ENCODE peak calls at places on chromosomes 16 and 17, in four cellular contexts. One of them, this sample, is unnamed.

GRCh38 chr16:68397710-68398171 is 50.6 kb downstream of the SMPD3 start:
- DNase-seq in CD8-positive, alpha-beta memory T cell: no peak
- DNase-seq in testis: peak; percentile 62
- DNase-seq in thoracic aorta: no peak
- DNase-seq in this sample: no peak

GRCh38 chr17:72117748-72118587 is 2.9 kb upstream of the SOX9 start:
- DNase-seq in CD8-positive, alpha-beta memory T cell: no peak
- DNase-seq in testis: peak; percentile 44
- DNase-seq in thoracic aorta: no peak
- DNase-seq in this sample: peak; percentile 26

GRCh38 chr17:7219812-7220592 is at the start of the genes ACADVL and DLG4:
- DNase-seq in CD8-positive, alpha-beta memory T cell: peak; percentile 71
- DNase-seq in testis: peak; percentile 91
- DNase-seq in thoracic aorta: peak; percentile 89
- DNase-seq in this sample: peak; percentile 92

GRCh38 chr17:45425125-45425983 is 7.3 kb downstream of the ARHGAP27 start:
- DNase-seq in CD8-positive, alpha-beta memory T cell: no peak
- DNase-seq in testis: peak; percentile 30
- DNase-seq in thoracic aorta: no peak
- DNase-seq in this sample: peak; percentile 95

GRCh38 chr16:55444754-55445485 is 34.1 kb upstream of the MMP2 start:
- DNase-seq in CD8-positive, alpha-beta memory T cell: no peak
- DNase-seq in testis: peak; percentile 28
- DNase-seq in thoracic aorta: no peak
- DNase-seq in this sample: no peak

GRCh38 chr17:13346996-13347762 is 254.6 kb downstream of the HS3ST3A1 start:
- DNase-seq in CD8-positive, alpha-beta memory T cell: no peak
- DNase-seq in testis: no peak
- DNase-seq in thoracic aorta: no peak
- DNase-seq in this sample: no peak

GRCh38 chr16:49344401-49344800 is 29.2 kb upstream of the C16orf78 start:
- DNase-seq in CD8-positive, alpha-beta memory T cell: no peak
- DNase-seq in testis: no peak
- DNase-seq in thoracic aorta: no peak
- DNase-seq in this sample: no peak

GRCh38 chr17:79410681-79411080 is 200.2 kb downstream of the RBFOX3 start:
- DNase-seq in CD8-positive, alpha-beta memory T cell: no peak
- DNase-seq in testis: no peak
- DNase-seq in thoracic aorta: no peak
- DNase-seq in this sample: no peak

GRCh38 chr17:47072881-47073280 is 93.8 kb upstream of the RPRML start:
- DNase-seq in CD8-positive, alpha-beta memory T cell: no peak
- DNase-seq in testis: no peak
- DNase-seq in thoracic aorta: no peak
- DNase-seq in this sample: no peak

GRCh38 chr17:57580055-57580739 is 164.9 kb downstream of the CCDC182 start:
- DNase-seq in CD8-positive, alpha-beta memory T cell: no peak
- DNase-seq in testis: no peak
- DNase-seq in thoracic aorta: no peak
- DNase-seq in this sample: no peak

GRCh38 chr16:57764341-57765159 is 29.0 kb downstream of the KATNB1 start:
- DNase-seq in CD8-positive, alpha-beta memory T cell: no peak
- DNase-seq in testis: peak; percentile 46
- DNase-seq in thoracic aorta: no peak
- DNase-seq in this sample: no peak

GRCh38 chr17:49005140-49005539 is 8.0 kb downstream of the IGF2BP1 start:
- DNase-seq in CD8-positive, alpha-beta memory T cell: no peak
- DNase-seq in testis: no peak
- DNase-seq in thoracic aorta: no peak
- DNase-seq in this sample: no peak

GRCh38 chr17:15039366-15039765 is 225.8 kb downstream of the PMP22 start:
- DNase-seq in CD8-positive, alpha-beta memory T cell: no peak
- DNase-seq in testis: no peak
- DNase-seq in thoracic aorta: no peak
- DNase-seq in this sample: no peak

GRCh38 chr17:8332688-8333087 is 7.0 kb upstream of the ODF4 start:
- DNase-seq in CD8-positive, alpha-beta memory T cell: no peak
- DNase-seq in testis: no peak
- DNase-seq in thoracic aorta: no peak
- DNase-seq in this sample: no peak

GRCh38 chr16:87587636-87588035 is 14.7 kb upstream of the JPH3 start:
- DNase-seq in CD8-positive, alpha-beta memory T cell: no peak
- DNase-seq in testis: no peak
- DNase-seq in thoracic aorta: no peak
- DNase-seq in this sample: no peak

DNA sequence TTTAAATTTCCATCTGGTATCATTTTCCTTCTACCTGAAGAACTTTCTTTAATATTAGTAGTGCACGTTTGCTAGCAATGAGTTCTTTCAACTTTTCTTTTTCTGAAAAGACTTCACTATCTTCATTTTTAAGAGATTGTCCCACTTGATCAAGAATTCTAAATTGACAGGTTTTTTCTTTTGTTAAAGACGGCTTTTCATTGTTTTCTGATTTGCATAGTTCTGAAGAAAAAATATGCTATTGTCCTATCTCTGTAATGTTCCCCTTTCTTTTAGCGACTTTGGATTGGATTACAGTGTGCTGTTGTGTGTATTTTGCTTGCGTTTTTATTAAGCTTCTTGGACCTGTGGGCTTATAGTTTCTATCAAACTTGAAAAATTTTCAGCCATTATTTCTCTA is 126.3 kb upstream of the NACA2 start:
- DNase-seq in CD8-positive, alpha-beta memory T cell: no peak
- DNase-seq in testis: no peak
- DNase-seq in thoracic aorta: no peak
- DNase-seq in this sample: no peak
- H3K9me3 ChIP-seq in CD8-positive, alpha-beta memory T cell: peaks cover 10% of the 10 kb centered on the region
- H3K9me3 ChIP-seq in testis: no peaks in the 10 kb centered on the region
- H3K9me3 ChIP-seq in thoracic aorta: no peaks in the 10 kb centered on the region
- H3K9me3 ChIP-seq in this sample: no peaks in the 10 kb centered on the region

GRCh38 chr16:909281-910000 is 61.3 kb downstream of the LMF1 start:
- DNase-seq in CD8-positive, alpha-beta memory T cell: no peak
- DNase-seq in testis: no peak
- DNase-seq in thoracic aorta: no peak
- DNase-seq in this sample: no peak

GRCh38 chr16:910181-910580 is 60.6 kb downstream of the LMF1 start:
- DNase-seq in CD8-positive, alpha-beta memory T cell: no peak
- DNase-seq in testis: no peak
- DNase-seq in thoracic aorta: no peak
- DNase-seq in this sample: no peak

GRCh38 chr16:907819-908218 is 63.0 kb downstream of the LMF1 start:
- DNase-seq in CD8-positive, alpha-beta memory T cell: no peak
- DNase-seq in testis: no peak
- DNase-seq in thoracic aorta: no peak
- DNase-seq in this sample: no peak

GRCh38 chr16:907361-907760 is 63.4 kb downstream of the LMF1 start:
- DNase-seq in CD8-positive, alpha-beta memory T cell: no peak
- DNase-seq in testis: no peak
- DNase-seq in thoracic aorta: no peak
- DNase-seq in this sample: no peak

DNA sequence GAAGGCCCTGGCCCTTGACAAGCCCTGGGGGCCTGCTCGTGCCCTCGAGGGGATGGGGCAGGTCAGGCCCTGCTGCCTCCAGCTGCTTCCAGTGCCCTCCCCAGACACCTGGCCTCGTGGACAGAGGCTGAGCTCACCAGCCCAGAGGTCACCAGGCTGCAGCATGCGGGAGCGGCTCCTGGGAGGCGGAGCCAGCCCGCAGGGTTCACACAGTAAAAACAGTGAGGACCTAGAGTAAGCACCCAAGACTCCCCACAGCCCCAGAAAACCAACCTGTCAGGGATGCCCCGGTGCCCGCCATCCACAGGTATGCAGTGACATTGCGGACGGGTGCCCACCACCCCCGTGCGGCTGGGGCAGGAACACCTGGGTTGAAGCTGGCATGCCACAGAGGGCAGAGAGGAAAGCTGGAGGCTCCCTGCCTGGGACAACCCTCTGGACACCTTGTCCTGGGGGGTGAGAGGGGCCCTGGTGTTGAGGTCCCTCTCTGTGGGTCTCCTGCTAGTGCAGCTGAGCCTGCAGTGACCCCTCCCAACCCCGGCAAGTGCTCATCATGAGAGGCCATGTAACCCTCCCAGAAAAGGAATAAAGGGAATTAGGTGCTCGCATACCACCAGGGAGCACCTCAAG is 62.1 kb downstream of the LMF1 start:
- DNase-seq in CD8-positive, alpha-beta memory T cell: no peak
- DNase-seq in testis: no peak
- DNase-seq in thoracic aorta: no peak
- DNase-seq in this sample: no peak
- H3K9me3 ChIP-seq in CD8-positive, alpha-beta memory T cell: no peaks in the 10 kb centered on the region
- H3K9me3 ChIP-seq in testis: no peaks in the 10 kb centered on the region
- H3K9me3 ChIP-seq in thoracic aorta: peaks cover 4% of the 10 kb centered on the region
- H3K9me3 ChIP-seq in this sample: no peaks in the 10 kb centered on the region

DNA sequence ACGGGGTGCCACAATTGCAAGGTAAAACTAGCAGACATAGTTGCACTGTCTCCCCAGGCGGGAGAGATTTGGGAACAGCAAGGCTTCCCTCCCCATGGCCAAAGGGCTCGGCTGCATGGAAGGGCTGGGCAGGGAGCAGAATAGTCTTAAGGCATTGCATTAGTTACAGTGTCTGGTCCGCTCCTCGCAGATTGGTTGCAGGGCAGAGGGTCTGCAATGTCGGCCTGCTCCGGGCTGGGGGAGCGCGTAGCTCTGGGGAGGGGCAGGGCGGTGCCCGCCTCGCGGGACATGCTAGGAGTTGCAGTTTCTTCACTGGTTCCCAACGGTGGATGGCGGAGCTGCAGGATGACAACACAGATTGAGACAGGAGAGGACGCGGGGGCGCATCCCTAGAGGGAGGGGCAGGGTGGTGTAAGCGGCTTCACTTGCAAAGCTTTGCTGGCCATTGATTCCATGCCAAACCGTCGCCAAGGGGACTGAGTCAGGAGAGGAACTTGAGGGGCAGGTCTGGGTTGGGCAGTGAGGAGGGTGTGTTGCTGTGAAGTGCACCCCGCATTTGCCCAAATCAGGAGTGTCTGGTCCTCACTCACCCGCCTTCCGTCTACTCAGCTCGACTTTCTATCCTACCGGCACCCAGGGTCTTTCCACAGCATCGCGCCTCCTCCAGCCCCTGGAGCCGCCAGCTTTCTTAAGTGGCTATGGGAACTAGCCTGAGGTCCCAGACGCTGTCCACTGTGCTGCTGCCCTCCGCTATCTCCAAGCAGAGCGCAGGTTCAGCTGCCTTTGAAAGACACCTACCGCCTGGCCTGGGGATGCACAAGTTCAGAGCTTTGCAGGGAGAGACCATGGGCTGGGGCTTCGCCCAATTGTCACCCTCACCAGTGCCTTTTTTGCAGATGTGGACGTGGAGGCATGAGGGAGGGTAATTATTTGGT is 1748.9 kb downstream of the TP53TG3F start:
- DNase-seq in CD8-positive, alpha-beta memory T cell: no peak
- DNase-seq in testis: no peak
- DNase-seq in thoracic aorta: no peak
- DNase-seq in this sample: no peak
- H3K9me3 ChIP-seq in CD8-positive, alpha-beta memory T cell: no peaks in the 10 kb centered on the region
- H3K9me3 ChIP-seq in testis: no peaks in the 10 kb centered on the region
- H3K9me3 ChIP-seq in thoracic aorta: no peaks in the 10 kb centered on the region
- H3K9me3 ChIP-seq in this sample: no peaks in the 10 kb centered on the region

GRCh38 chr16:59369523-59369922 is 635.4 kb upstream of the GOT2 start:
- DNase-seq in CD8-positive, alpha-beta memory T cell: no peak
- DNase-seq in testis: no peak
- DNase-seq in thoracic aorta: no peak
- DNase-seq in this sample: no peak

GRCh38 chr16:59373632-59374031 is 639.5 kb upstream of the GOT2 start:
- DNase-seq in CD8-positive, alpha-beta memory T cell: no peak
- DNase-seq in testis: no peak
- DNase-seq in thoracic aorta: no peak
- DNase-seq in this sample: no peak

GRCh38 chr16:59370717-59371116 is 636.6 kb upstream of the GOT2 start:
- DNase-seq in CD8-positive, alpha-beta memory T cell: no peak
- DNase-seq in testis: no peak
- DNase-seq in thoracic aorta: no peak
- DNase-seq in this sample: no peak

GRCh38 chr16:59368586-59368985 is 634.5 kb upstream of the GOT2 start:
- DNase-seq in CD8-positive, alpha-beta memory T cell: no peak
- DNase-seq in testis: no peak
- DNase-seq in thoracic aorta: no peak
- DNase-seq in this sample: no peak
- H3K9me3 ChIP-seq in CD8-positive, alpha-beta memory T cell: no peaks in the 10 kb centered on the region
- H3K9me3 ChIP-seq in testis: no peaks in the 10 kb centered on the region
- H3K9me3 ChIP-seq in thoracic aorta: no peaks in the 10 kb centered on the region
- H3K9me3 ChIP-seq in this sample: no peaks in the 10 kb centered on the region

DNA sequence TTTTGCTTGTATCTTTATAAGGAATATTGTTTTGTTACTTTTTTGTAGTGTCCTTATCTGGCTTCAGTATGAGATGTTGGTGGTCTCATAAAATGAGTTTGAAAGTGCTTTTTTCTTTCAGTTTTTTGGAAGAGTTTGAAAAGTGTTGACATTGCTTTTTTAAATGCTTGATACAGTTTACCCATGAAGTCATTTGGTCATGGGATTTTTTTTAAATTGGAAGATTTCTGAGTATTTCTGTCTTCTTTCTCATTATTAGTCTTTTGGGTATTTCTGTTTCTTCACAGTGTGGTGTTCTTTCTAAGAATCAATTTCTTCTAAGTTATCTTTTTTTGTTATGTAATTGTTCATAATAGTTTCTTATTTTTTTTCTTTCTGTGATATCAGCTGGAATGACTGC is 15.1 kb downstream of the ZNF267 start:
- DNase-seq in CD8-positive, alpha-beta memory T cell: no peak
- DNase-seq in testis: no peak
- DNase-seq in thoracic aorta: no peak
- DNase-seq in this sample: no peak
- H3K9me3 ChIP-seq in CD8-positive, alpha-beta memory T cell: no peaks in the 10 kb centered on the region
- H3K9me3 ChIP-seq in testis: no peaks in the 10 kb centered on the region
- H3K9me3 ChIP-seq in thoracic aorta: no peaks in the 10 kb centered on the region
- H3K9me3 ChIP-seq in this sample: no peaks in the 10 kb centered on the region

DNA sequence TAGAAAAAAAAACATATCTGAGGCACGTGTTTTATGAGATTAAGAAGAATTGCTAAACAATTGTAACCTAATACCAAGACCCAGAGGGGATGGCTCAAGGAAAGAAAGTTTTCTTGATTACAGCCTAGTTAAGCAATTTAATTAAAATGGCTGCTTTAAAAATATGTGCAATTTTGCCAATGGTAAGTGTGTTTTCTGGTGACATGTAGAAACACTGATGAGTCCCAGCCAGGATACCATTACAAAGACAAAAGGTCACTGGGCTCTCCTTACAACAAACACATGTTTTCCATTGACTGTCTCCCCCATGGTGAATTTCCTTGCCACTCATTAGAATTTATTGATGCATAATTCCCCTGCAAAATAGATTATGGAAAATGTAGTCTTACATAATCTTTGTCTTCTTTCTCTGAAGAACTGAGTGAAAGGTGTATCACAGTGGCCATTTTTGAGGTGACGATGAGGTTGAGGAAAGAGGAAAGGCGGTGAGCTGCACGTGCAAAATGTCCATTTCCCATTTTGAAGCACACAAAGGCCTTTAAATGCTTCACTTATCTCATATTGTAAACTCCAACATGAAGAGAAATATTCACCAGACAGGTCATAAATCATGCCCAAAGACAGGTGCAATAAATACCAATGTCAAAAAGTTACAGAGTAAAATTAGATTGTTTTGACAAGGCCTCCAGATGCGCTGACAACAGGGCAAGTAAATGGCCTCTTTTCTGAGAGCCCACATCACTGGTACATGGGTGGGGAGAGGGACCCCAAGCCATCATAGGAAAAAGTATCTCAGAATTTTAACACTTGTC is 696.9 kb downstream of the KCNJ2 start:
- DNase-seq in CD8-positive, alpha-beta memory T cell: no peak
- DNase-seq in testis: no peak
- DNase-seq in thoracic aorta: no peak
- DNase-seq in this sample: no peak
- H3K9me3 ChIP-seq in CD8-positive, alpha-beta memory T cell: no peaks in the 10 kb centered on the region
- H3K9me3 ChIP-seq in testis: no peaks in the 10 kb centered on the region
- H3K9me3 ChIP-seq in thoracic aorta: no peaks in the 10 kb centered on the region
- H3K9me3 ChIP-seq in this sample: no peaks in the 10 kb centered on the region